ENCODE peak calls at places on chromosomes 11 and 22, in seven cellular contexts. D, V, A, R, X, T and U are unnamed samples.

GRCh38 chr22:20825624-20826023 is 33.0 kb downstream of the PI4KA start:
- DNase-seq in D (no peak), V (no peak), A (no peak), R (no peak), X (no peak), T (no peak), U (no peak)

GRCh38 chr11:63535734-63536133 is 874 bp upstream of the PLAAT4 start:
- DNase-seq in D (no peak), V (no peak), A (no peak), R (no peak), X (no peak), T (no peak), U (no peak)

GRCh38 chr11:125343732-125344131 is 152.3 kb downstream of the FEZ1 start:
- DNase-seq in D (no peak), V (no peak), A (no peak), R (no peak), X (no peak), T (no peak), U (no peak)

GRCh38 chr22:48506506-48507145 is 1321.0 kb downstream of the BRD1 start:
- DNase-seq in D (no peak), V (no peak), A (no peak), R (no peak), X (no peak), T (no peak), U (no peak)

GRCh38 chr22:40247976-40248375 is 70.3 kb downstream of the TNRC6B start:
- DNase-seq in D (no peak), V (no peak), A (no peak), R (no peak), X (no peak), T (no peak), U (no peak)

GRCh38 chr22:40560551-40560950 is 76.0 kb downstream of the MRTFA start:
- DNase-seq in D (no peak), V (peak), A (no peak), R (no peak), X (no peak), T (peak), U (no peak)

GRCh38 chr11:73379189-73379880 is 3.1 kb downstream of the RELT start:
- DNase-seq in D (no peak), V (no peak), A (no peak), R (peak), X (peak), T (no peak), U (no peak)

GRCh38 chr11:11841605-11842425 is at the start of gene USP47:
- DNase-seq in D (peak), V (peak), A (peak), R (peak), X (peak), T (peak), U (peak)

GRCh38 chr11:70240337-70240736 is 30.2 kb upstream of the PPFIA1 start:
- DNase-seq in D (no peak), V (no peak), A (no peak), R (no peak), X (no peak), T (no peak), U (no peak)

GRCh38 chr11:49995559-49995958 is 13.2 kb upstream of the OR4C12 start:
- DNase-seq in D (no peak), V (peak), A (peak), R (peak), X (no peak), T (peak), U (no peak)

GRCh38 chr11:48081151-48082010 is 101.0 kb downstream of the PTPRJ start:
- DNase-seq in D (no peak), V (no peak), A (no peak), R (no peak), X (peak), T (peak), U (no peak)

DNA sequence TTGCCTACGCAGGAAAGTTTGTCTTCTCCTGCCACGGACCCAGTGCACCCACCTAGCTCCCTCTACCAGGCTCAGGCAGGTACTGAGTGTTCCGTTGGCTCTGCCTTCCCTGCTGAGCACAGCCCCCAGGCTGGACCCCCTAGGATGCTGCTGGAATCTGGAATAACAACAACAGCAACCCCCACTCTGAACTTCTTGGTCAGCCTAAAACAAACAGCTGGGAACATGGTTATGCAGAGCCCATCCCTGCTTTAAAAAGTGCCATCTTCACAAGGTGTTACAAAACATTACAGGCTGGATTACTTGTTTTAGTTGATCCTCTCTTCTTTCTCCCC is 1.8 kb downstream of the OPCML start:
- DNase-seq in D (no peak), V (no peak), A (peak), R (no peak), X (no peak), T (no peak), U (no peak)
- TF ChIP-seq CTCF in D (no peak), V (no peak), A (no peak), R (no peak), X (no peak), T (no peak), U (no peak)

GRCh38 chr11:13669544-13670488 is 1.3 kb downstream of the FAR1 start:
- DNase-seq in D (no peak), V (no peak), A (no peak), R (no peak), X (no peak), T (peak), U (no peak)

GRCh38 chr11:13668957-13669521 is 571 bp downstream of the FAR1 start:
- DNase-seq in D (no peak), V (peak), A (peak), R (peak), X (no peak), T (peak), U (peak)

GRCh38 chr11:13667795-13668101 is 720 bp upstream of the FAR1 start:
- DNase-seq in D (no peak), V (no peak), A (no peak), R (no peak), X (no peak), T (no peak), U (no peak)

GRCh38 chr11:13667245-13667644 is 1.2 kb upstream of the FAR1 start:
- DNase-seq in D (no peak), V (no peak), A (no peak), R (no peak), X (no peak), T (peak), U (no peak)

DNA sequence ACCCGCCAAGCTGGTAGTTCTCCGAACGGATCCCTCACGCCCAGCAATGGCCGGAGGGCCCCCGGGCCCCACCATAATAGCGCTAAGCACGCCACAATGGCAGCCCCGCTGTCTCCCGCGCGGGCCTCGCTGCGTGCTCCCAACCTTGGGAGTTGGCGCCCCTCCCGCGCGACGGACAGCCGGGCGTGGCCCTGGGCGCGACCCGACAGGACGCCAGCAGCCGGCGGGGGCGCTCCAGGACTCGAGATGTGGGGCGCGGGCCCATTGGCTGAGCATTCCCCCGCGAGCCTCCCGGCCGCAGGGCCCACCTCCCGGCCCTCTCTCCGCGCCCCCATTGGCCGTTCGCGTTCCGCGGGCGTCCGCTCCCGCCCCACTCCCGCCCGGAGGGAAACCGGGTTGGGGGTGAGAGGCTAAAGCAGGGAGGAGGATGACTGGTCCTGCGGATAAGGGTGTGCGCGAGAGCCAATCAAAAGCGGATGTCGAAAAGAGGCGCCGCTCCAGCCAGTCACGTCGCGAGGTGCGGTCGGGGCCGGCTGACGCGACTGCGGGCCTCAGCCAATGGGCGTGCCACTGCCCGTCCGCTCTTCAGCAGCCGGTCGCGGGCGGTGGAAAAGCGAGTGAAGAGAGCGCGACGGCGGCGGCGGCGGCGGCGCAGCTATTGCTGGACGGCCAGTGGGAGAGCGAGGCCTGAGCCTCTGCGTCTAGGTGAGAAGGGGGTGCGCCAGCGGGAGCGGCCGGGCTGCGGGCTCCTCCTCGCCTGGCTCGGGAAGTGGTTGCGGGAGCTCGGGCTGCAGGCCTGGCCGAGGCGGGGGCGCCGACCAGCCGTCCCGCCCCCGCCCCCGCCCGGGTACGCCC is at the start of gene FAR1:
- DNase-seq in D (peak), V (peak), A (peak), R (peak), X (peak), T (peak), U (peak)
- TF ChIP-seq CTCF in D (no peak), V (peak), A (peak), R (peak), X (peak), T (peak), U (peak)

DNA sequence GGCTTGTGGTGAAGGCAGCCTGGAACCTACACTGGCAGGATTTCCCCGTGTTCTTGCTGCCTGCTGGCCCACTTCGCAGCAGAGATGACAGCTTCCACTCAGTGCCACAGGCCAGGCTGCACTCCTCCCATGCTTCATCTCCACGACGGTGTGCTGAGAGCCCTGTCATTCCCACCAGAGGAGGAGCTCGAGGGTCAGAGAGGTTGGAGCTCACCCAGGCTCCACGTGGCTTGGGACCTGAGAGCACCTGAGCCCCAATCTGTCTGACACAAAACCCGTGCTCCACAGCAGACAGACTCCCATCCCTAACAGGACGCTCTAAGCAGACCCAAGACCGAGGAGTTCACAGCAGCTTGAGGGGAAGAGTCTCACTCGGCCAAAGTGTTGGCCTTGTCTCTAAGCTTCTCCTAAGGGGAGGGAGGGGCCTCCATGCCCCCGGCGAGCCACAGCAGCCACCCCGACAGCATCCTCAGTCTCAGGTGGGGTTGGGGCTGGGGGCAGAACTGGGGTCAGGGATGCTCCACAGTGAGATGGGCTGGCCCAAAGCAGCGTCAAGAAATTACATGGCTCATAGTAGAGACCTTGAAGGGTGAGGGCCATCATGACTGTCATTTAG is 10.7 kb downstream of the LRFN4 start:
- DNase-seq in D (no peak), V (peak), A (no peak), R (no peak), X (no peak), T (no peak), U (no peak)
- TF ChIP-seq CTCF in D (no peak), V (no peak), A (no peak), R (no peak), X (no peak), T (no peak), U (no peak)

GRCh38 chr11:6612008-6612815 is at the start of gene TAF10:
- DNase-seq in D (peak), V (peak), A (peak), R (peak), X (peak), T (peak), U (peak)

GRCh38 chr11:6611092-6612007 is 666 bp downstream of the TAF10 start:
- DNase-seq in D (peak), V (no peak), A (no peak), R (peak), X (peak), T (peak), U (no peak)

GRCh38 chr11:6614446-6614845 is 2.4 kb upstream of the TAF10 start:
- DNase-seq in D (no peak), V (no peak), A (no peak), R (no peak), X (no peak), T (no peak), U (no peak)

GRCh38 chr11:6613496-6613895 is 1.5 kb upstream of the TAF10 start:
- DNase-seq in D (no peak), V (no peak), A (no peak), R (no peak), X (no peak), T (no peak), U (no peak)

DNA sequence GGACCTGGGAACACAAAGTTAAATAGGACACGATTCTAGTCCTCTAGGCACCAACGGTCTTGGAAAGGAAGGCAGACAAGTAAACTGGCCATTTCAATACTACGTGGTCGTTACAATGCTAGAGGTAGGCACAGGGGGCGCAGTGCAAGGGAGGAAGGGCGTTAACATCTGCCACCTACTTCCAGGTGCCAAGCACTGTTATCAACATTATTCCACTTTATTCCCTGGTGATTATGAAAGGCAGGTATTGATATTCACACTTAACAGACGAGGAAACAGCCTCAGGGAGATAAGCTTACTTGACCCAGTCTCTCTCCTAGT is 760 bp upstream of the TAF10 start:
- DNase-seq in D (no peak), V (peak), A (peak), R (peak), X (no peak), T (no peak), U (no peak)
- TF ChIP-seq CTCF in D (no peak), V (peak), A (peak), R (peak), X (peak), T (peak), U (no peak)

DNA sequence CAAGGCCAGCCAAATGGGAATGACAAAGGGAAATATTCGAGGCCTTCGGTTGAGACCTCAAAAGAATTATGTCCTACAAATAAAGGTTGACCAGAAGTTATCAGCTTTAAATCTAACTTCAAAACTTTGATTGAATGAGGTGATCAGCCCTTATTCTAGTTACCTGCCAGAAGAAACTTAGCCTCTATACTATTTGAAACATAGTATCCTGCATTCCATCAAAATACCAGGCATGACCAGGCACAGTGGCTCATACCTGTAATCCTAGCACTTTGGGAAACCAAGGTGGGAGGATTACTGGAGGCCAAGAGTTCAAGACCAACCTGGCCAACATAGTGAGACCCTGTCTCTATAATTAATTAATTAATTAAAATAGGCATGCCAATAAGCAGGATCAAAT is 44.3 kb upstream of the ADORA2A start:
- DNase-seq in D (no peak), V (no peak), A (no peak), R (no peak), X (no peak), T (no peak), U (no peak)
- TF ChIP-seq CTCF in D (no peak), V (no peak), A (no peak), R (no peak), X (no peak), T (no peak), U (no peak)

GRCh38 chr11:39365809-39366436 is 2093.5 kb downstream of the LRRC4C start:
- DNase-seq in D (no peak), V (no peak), A (no peak), R (no peak), X (no peak), T (peak), U (peak)
- TF ChIP-seq CTCF in D (no peak), V (no peak), A (no peak), R (no peak), X (no peak), T (no peak), U (peak)

GRCh38 chr11:129853508-129854228 is 38.0 kb downstream of the TMEM45B start:
- DNase-seq in D (no peak), V (no peak), A (no peak), R (peak), X (peak), T (peak), U (peak)
- TF ChIP-seq CTCF in D (no peak), V (no peak), A (no peak), R (no peak), X (no peak), T (no peak), U (no peak)

GRCh38 chr11:65541093-65542010 is 16.5 kb downstream of the SCYL1 start:
- DNase-seq in D (no peak), V (no peak), A (no peak), R (peak), X (no peak), T (no peak), U (no peak)
- TF ChIP-seq CTCF in D (no peak), V (no peak), A (peak), R (no peak), X (no peak), T (no peak), U (no peak)

DNA sequence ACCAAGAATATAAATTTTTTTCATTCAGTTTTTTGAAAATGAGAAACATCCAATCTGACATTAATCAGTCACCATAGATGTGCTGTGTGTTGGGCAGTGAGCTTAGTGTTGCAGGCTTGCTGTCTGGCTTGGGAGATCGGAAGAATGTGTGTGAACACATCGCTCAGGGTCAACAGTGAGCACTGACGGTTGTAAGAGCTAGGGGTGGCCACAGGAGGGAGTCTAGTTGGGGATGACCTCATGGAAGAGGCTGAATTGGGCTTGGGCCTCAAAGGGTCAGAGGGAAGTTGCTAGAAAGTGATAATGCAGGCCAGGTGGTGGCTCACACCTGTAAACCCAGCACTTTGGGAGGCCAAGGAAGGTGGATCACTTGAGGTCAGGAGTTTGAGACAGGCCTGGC is 375.4 kb downstream of the DDX10 start:
- DNase-seq in D (no peak), V (peak), A (peak), R (no peak), X (no peak), T (no peak), U (no peak)
- TF ChIP-seq CTCF in D (no peak), V (peak), A (no peak), R (no peak), X (no peak), T (no peak), U (no peak)